ENCODE peak calls at places on chromosomes 4 and X, in four cellular contexts. J, W, C and K are unnamed samples.

GRCh38 chr4:111941957-111942356 is 203.3 kb upstream of the FAM241A start:
- DNase-seq in C (no peak), W (no peak), J (no peak), K (no peak)

GRCh38 chr4:1361391-1361790 is 14.4 kb downstream of the UVSSA start:
- DNase-seq in J (no peak), W (no peak), C (no peak), K (no peak)

GRCh38 chr4:47774078-47774477 is 63.8 kb downstream of the CORIN start:
- DNase-seq in W (no peak), C (no peak), J (no peak), K (no peak)

GRCh38 chr4:3676196-3676595 is 90.0 kb upstream of the ADRA2C start:
- DNase-seq in W (no peak), C (no peak), J (no peak), K (no peak)

GRCh38 chr4:138697771-138698170 is 317.8 kb upstream of the NOCT start:
- DNase-seq in J (no peak), W (no peak), C (no peak), K (no peak)

GRCh38 chr4:82784615-82785247 is 13.9 kb downstream of the SCD5 start:
- DNase-seq in W (no peak), J (no peak), C (no peak), K (no peak)

GRCh38 chr4:61068745-61069144 is 131.4 kb upstream of the ADGRL3 start:
- DNase-seq in J (no peak), W (no peak), C (no peak), K (no peak)

GRCh38 chrX:38999967-39000745 is 198.9 kb downstream of the MID1IP1 start:
- DNase-seq in C (no peak), J (no peak), W (no peak), K (no peak)

GRCh38 chrX:63658920-63659319 is 126.1 kb downstream of the ARHGEF9 start:
- DNase-seq in C (no peak), W (no peak), J (no peak), K (no peak)

GRCh38 chr4:153295131-153295755 is 49.2 kb upstream of the MND1 start:
- DNase-seq in J (peak), C (no peak), W (no peak), K (no peak)

GRCh38 chrX:41716767-41717473 is 7.1 kb upstream of the GPR82 start:
- DNase-seq in W (no peak), J (no peak), C (no peak), K (no peak)

GRCh38 chr4:152294331-152294730 is 241.6 kb downstream of the FBXW7 start:
- DNase-seq in W (no peak), J (no peak), C (no peak), K (no peak)

GRCh38 chr4:173518419-173519102 is 11.5 kb downstream of the HAND2 start:
- DNase-seq in J (no peak), W (no peak), C (no peak), K (no peak)

GRCh38 chr4:55172694-55173287 is 47.4 kb upstream of the KDR start:
- DNase-seq in C (no peak), W (no peak), J (no peak), K (no peak)

DNA sequence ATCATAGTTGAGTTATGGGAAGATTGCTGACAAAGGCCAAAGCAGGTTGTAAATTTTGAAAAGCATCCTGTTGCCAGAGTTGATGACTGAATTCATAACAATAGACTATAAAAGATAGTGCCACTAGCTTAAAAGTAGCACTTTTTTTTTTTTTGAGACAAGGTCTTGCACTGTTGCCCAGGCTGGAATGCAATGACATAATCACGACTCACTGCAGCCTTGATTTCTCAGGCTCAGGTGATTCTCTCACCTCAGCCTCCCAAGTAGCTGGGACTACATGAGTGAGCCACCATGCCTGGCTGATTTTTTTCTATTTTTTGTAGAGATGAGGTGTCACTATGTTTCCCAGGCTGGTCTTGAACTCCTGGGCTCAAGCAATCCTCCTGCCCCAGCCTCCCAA is 122.7 kb downstream of the SPOCK3 start:
- DNase-seq in W (no peak), J (no peak), C (no peak), K (no peak)
- TF ChIP-seq CHD4 in W (no peak), J (no peak), C (no peak), K (no peak)

DNA sequence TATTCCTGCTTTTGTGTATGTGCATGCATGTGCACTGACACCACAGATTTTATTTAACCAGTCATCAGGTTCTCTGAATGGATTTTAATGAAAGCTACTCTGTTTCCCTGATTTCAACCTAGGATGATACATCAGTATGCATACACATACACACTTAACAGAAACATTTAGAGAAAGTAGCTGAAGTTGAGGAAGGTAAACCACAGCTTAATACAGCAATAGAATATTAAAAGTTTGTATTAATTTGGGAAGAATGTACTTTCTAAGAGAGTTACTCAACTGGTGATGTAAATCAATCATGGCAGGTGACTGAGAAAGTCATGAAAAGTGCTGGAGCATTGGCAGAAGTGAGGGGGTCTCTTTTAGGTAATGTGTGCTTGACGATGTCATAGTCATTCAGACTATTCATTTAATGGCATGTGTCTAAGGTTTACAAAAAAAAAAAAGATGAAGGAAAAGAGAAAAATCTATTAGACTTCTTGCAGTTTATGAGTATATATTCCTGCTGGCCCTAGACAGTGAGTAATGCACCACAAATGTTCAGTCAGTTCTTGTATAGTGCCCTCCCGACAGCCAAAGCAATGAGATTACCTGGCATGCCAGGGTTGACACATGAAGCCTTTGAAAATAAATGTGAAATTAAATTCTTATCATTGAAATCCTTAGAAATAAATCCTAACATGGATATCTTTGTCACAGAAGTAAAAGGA is 187.6 kb downstream of the RAPGEF2 start:
- DNase-seq in C (no peak), W (no peak), J (no peak), K (no peak)
- TF ChIP-seq CHD4 in C (no peak), W (no peak), J (no peak), K (no peak)

GRCh38 chrX:107102980-107103379 is 15.6 kb downstream of the RBM41 start:
- DNase-seq in W (no peak), C (no peak), J (no peak), K (peak)

DNA sequence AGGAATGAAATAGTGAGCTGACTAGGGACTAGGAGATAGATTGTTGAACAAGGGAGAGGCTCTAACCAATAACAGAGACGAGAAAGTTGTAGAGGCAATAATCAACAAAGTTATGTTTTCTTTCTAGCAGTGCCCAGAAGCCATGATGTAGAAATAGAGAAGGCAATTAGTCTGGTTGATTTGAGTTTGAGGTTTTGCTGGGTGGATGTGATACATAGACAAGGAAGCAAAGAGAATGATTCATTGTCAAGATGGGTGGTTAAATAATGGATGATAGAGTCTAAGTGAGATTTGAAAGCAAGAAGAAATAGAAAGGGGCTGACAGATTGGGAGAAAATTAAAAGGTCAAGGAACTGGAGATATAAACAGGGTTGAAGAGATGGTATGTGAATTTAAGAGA is 11.2 kb downstream of the RBM41 start:
- DNase-seq in W (no peak), J (no peak), C (no peak), K (no peak)
- TF ChIP-seq CHD4 in W (no peak), J (no peak), C (no peak), K (no peak)

GRCh38 chrX:46543441-46543840 is 1.8 kb downstream of the ZNF674 start:
- DNase-seq in C (no peak), W (no peak), J (no peak), K (no peak)

GRCh38 chrX:46551494-46552128 is 6.4 kb upstream of the ZNF674 start:
- DNase-seq in J (no peak), W (no peak), C (no peak), K (no peak)

GRCh38 chrX:46549914-46550313 is 4.7 kb upstream of the ZNF674 start:
- DNase-seq in C (no peak), J (no peak), W (no peak), K (no peak)

GRCh38 chrX:46545111-46546005 is at the start of gene ZNF674:
- DNase-seq in W (peak), J (peak), C (peak), K (peak)

GRCh38 chrX:46547857-46548256 is 2.6 kb upstream of the ZNF674 start:
- DNase-seq in J (no peak), W (no peak), C (no peak), K (peak)
- TF ChIP-seq CHD4 in J (no peak), W (no peak), C (no peak), K (no peak)